ENCODE peak calls at places on chromosomes 4 and X, in four cellular contexts. M is sigmoid colon, F is breast epithelium, R is transverse colon. P is an unnamed sample. For H3K9me3, the result is how much of the 10 kb centered on the place peaks cover.

GRCh38 chr4:169014581-169014980 is 4.5 kb upstream of the CBR4 start:
- DNase-seq in M (no peak), F (no peak), R (no peak), P (no peak)

GRCh38 chr4:67704843-67705242 is 3.9 kb upstream of the UBA6 start:
- DNase-seq in M (no peak), F (no peak), R (no peak), P (no peak)

GRCh38 chr4:165133150-165133549 is 20.5 kb upstream of the TMEM192 start:
- DNase-seq in M (no peak), F (no peak), R (no peak), P (no peak)

GRCh38 chr4:55794053-55794452 is 25.5 kb upstream of the EXOC1L start:
- DNase-seq in M (no peak), F (no peak), R (no peak), P (no peak)

GRCh38 chr4:53595823-53596222 is 4.5 kb upstream of the LNX1 start:
- DNase-seq in M (no peak), F (no peak), R (no peak), P (no peak)

GRCh38 chr4:183540498-183540953 is 35.7 kb downstream of the ING2 start:
- DNase-seq in M (no peak), F (no peak), R (no peak), P (no peak)

GRCh38 chr4:168515222-168516011 is 18.6 kb downstream of the PALLD start:
- DNase-seq in M (peak), F (no peak), R (no peak), P (no peak)

GRCh38 chr4:3524920-3525319 is 7.3 kb downstream of the LRPAP1 start:
- DNase-seq in M (peak), F (no peak), R (no peak), P (no peak)

GRCh38 chrX:114841051-114841450 is 176.4 kb downstream of the IL13RA2 start:
- DNase-seq in M (no peak), F (no peak), R (no peak), P (no peak)

GRCh38 chrX:112147206-112147605 is 64.6 kb upstream of the TRPC5 start:
- DNase-seq in M (no peak), F (no peak), R (no peak), P (no peak)

GRCh38 chrX:12411831-12412230 is 273.6 kb downstream of the FRMPD4 start:
- DNase-seq in M (no peak), F (no peak), R (no peak), P (no peak)

GRCh38 chr4:73257242-73257994 is 1.2 kb downstream of the ANKRD17 start:
- DNase-seq in M (peak), F (peak), R (peak), P (peak)
- TF ChIP-seq POLR2AphosphoS5 in M (no peak), F (no peak), R (no peak), P (no peak)

DNA sequence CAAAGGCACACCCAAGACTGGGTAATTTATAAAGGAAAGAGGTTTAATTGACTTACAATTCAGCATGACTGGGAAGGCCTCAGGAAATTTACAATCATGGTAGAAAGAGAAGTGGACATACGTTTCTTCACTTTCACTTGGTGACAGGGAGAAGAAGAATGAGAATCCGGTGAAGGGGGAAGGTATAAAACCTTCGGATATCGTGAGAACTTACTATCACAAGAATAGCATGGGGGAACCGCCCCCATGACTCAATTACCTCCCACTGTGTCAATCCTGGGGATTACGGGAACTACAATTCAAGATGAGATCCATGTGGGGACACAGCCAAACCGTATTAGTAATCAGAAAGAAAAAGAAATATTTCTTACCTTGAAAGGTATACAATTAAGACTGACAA is 782.9 kb upstream of the HS3ST1 start:
- DNase-seq in M (no peak), F (no peak), R (no peak), P (no peak)
- H3K9me3 ChIP-seq in M (under half), F (under half), R (under half), P (under half)

GRCh38 chr4:13092702-13093101 is 391.4 kb downstream of the RAB28 start:
- DNase-seq in M (no peak), F (no peak), R (no peak), P (no peak)
- TF ChIP-seq POLR2AphosphoS5 in M (no peak), F (no peak), R (no peak), P (no peak)

GRCh38 chrX:64379924-64380323 is 15.3 kb downstream of the MTMR8 start:
- DNase-seq in M (no peak), F (no peak), R (no peak), P (no peak)

GRCh38 chrX:64377753-64378152 is 17.5 kb downstream of the MTMR8 start:
- DNase-seq in M (no peak), F (no peak), R (no peak), P (no peak)
- H3K9me3 ChIP-seq in M (under half), F (under half), R (under half), P (under half)

GRCh38 chrX:15349046-15349445 is 13.7 kb upstream of the PIGA start:
- DNase-seq in M (no peak), F (peak), R (peak), P (no peak)
- TF ChIP-seq POLR2AphosphoS5 in M (no peak), F (no peak), R (no peak), P (no peak)

DNA sequence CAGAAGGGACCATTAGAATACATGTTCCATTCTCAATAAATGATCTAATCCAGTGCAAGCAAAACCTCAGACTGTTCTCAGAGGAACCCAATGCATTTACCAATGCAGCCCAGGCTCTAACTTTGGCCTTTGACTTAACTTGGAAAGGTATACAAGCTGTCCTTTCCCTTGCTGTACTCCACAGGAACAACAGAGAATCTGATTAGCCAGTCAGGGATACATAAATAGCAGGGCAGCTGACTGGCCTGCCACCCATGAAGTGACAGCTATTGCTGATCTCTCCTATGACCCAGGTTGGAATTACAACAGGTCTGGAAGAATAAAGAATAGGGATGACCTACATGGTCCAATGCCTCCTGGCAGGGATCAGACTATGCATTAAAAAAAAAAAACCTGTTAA is 14.5 kb upstream of the CT45A1 start:
- DNase-seq in M (no peak), F (no peak), R (no peak), P (no peak)
- H3K9me3 ChIP-seq in M (under half), F (under half), R (under half), P (under half)

DNA sequence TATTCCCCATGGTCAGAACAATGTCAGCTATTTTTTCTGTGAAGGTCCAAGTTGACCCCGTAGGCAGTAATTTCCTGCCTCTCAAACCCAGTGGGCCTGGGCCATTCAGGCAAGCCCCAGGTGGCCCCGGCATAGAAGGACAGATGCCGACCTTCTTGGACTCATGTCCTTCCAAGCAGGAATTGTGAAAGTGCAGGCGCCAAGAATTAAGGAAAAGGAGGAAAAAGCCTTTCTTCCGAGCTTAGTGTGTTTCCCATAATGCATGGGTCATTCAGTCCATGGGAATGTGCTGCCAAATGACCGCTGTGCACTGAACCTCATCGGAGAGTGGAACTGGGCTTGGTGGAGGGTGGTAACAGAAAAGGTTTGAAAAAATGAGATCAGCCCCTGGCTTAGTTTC is 196.5 kb upstream of the HS3ST1 start:
- DNase-seq in M (no peak), F (no peak), R (no peak), P (no peak)
- TF ChIP-seq POLR2AphosphoS5 in M (no peak), F (no peak), R (no peak), P (no peak)

P was measured in SK-N-MC.